ENCODE peak calls at places on chromosome 5, in seven cellular contexts. F is lower lobe of right lung; E is CD8-positive, alpha-beta T cell; C is AG04449; A is suprapubic skin; T is testis; M is transverse colon. Q is an unnamed sample.

GRCh38 chr5:181223729-181224389 is 778 bp downstream of the TRIM41 start:
- DNase-seq in F (peak; percentile 83), E (no peak), C (no peak), A (no peak), T (peak; percentile 66), M (no peak), Q (no peak)

GRCh38 chr5:159912033-159912800 is 4.1 kb upstream of the ADRA1B start:
- DNase-seq in F (no peak), E (no peak), C (no peak), A (no peak), T (no peak), M (peak; percentile 30), Q (no peak)

GRCh38 chr5:159332800-159333563 is 2.7 kb upstream of the IL12B start:
- DNase-seq in F (no peak), E (no peak), C (no peak), A (no peak), T (no peak), M (no peak), Q (no peak)

GRCh38 chr5:36581070-36581469 is 25.3 kb upstream of the SLC1A3 start:
- DNase-seq in F (no peak), E (no peak), C (no peak), A (no peak), T (no peak), M (no peak), Q (no peak)

GRCh38 chr5:109487753-109488420 is 78.1 kb upstream of the PJA2 start:
- DNase-seq in F (no peak), E (no peak), C (no peak), A (no peak), T (peak; percentile 16), M (no peak), Q (no peak)

GRCh38 chr5:132777209-132778069 is at the start of gene SEPTIN8:
- DNase-seq in F (peak; percentile 59), E (peak; percentile 26), C (no peak), A (no peak), T (peak; percentile 44), M (peak; percentile 59), Q (no peak)

GRCh38 chr5:142246263-142246662 is 78.6 kb downstream of the SPRY4 start:
- DNase-seq in F (no peak), E (no peak), C (peak; percentile 36), A (no peak), T (peak; percentile 76), M (no peak), Q (no peak)

GRCh38 chr5:177094224-177095087 is 7.7 kb downstream of the FGFR4 start:
- DNase-seq in F (peak; percentile 71), E (no peak), C (no peak), A (no peak), T (peak; percentile 86), M (peak; percentile 73), Q (no peak)

GRCh38 chr5:60550311-60550710 is 149.7 kb downstream of the DEPDC1B start:
- DNase-seq in F (no peak), E (no peak), C (no peak), A (no peak), T (no peak), M (no peak), Q (no peak)

GRCh38 chr5:137296213-137296702 is 202.9 kb downstream of the SPOCK1 start:
- DNase-seq in F (no peak), E (no peak), C (no peak), A (no peak), T (no peak), M (no peak), Q (no peak)

GRCh38 chr5:80957031-80957761 is 3.0 kb upstream of the RASGRF2 start:
- DNase-seq in F (no peak), E (no peak), C (no peak), A (no peak), T (no peak), M (no peak), Q (no peak)

GRCh38 chr5:140707812-140708211 is 7.6 kb downstream of the ZMAT2 start:
- DNase-seq in F (no peak), E (no peak), C (no peak), A (no peak), T (no peak), M (no peak), Q (no peak)

GRCh38 chr5:178114325-178115135 is 1.2 kb downstream of the N4BP3 start:
- DNase-seq in F (no peak), E (peak; percentile 67), C (no peak), A (peak; percentile 79), T (peak; percentile 47), M (peak; percentile 45), Q (no peak)

GRCh38 chr5:73973135-73973534 is 347.1 kb downstream of the ARHGEF28 start:
- DNase-seq in F (no peak), E (no peak), C (no peak), A (no peak), T (no peak), M (no peak), Q (no peak)

GRCh38 chr5:146440870-146441495 is 6.2 kb upstream of the TCERG1 start:
- DNase-seq in F (no peak), E (no peak), C (no peak), A (no peak), T (no peak), M (no peak), Q (no peak)

GRCh38 chr5:142364251-142365145 is 39.7 kb upstream of the SPRY4 start:
- DNase-seq in F (no peak), E (no peak), C (no peak), A (no peak), T (no peak), M (peak; percentile 41), Q (no peak)

GRCh38 chr5:93302711-93303110 is 278.3 kb downstream of the NR2F1-AS1 start:
- DNase-seq in F (no peak), E (no peak), C (no peak), A (no peak), T (no peak), M (no peak), Q (no peak)

GRCh38 chr5:103562084-103562452 is 521 bp downstream of the NUDT12 start:
- DNase-seq in F (peak; percentile 32), E (no peak), C (no peak), A (no peak), T (peak; percentile 19), M (peak; percentile 25), Q (no peak)

GRCh38 chr5:125109293-125109692 is 362.9 kb upstream of the ZNF608 start:
- DNase-seq in F (no peak), E (no peak), C (no peak), A (no peak), T (no peak), M (no peak), Q (no peak)

GRCh38 chr5:157159209-157159751 is 6.8 kb downstream of the GARIN3 start:
- DNase-seq in F (no peak), E (peak; percentile 40), C (no peak), A (no peak), T (no peak), M (no peak), Q (no peak)

GRCh38 chr5:8123559-8123958 is 254.6 kb downstream of the MTRR start:
- DNase-seq in F (no peak), E (no peak), C (no peak), A (no peak), T (no peak), M (no peak), Q (no peak)

GRCh38 chr5:134420326-134420725 is 8.6 kb upstream of the CDKN2AIPNL start:
- DNase-seq in F (no peak), E (no peak), C (no peak), A (no peak), T (no peak), M (no peak), Q (no peak)

GRCh38 chr5:121976979-121977378 is 15.2 kb downstream of the SRFBP1 start:
- DNase-seq in F (no peak), E (no peak), C (peak; percentile 7), A (no peak), T (no peak), M (no peak), Q (no peak)

GRCh38 chr5:393846-394275 is 49.1 kb upstream of the EXOC3 start:
- DNase-seq in F (no peak), E (no peak), C (no peak), A (no peak), T (peak; percentile 11), M (no peak), Q (no peak)

GRCh38 chr5:128695791-128696520 is 157.9 kb upstream of the FBN2 start:
- DNase-seq in F (no peak), E (no peak), C (peak; percentile 28), A (no peak), T (no peak), M (no peak), Q (no peak)
- TF ChIP-seq CTCF in F (no peak), E (no peak), C (no peak), A (no peak), T (peak; percentile 8), M (no peak), Q (no peak)

DNA sequence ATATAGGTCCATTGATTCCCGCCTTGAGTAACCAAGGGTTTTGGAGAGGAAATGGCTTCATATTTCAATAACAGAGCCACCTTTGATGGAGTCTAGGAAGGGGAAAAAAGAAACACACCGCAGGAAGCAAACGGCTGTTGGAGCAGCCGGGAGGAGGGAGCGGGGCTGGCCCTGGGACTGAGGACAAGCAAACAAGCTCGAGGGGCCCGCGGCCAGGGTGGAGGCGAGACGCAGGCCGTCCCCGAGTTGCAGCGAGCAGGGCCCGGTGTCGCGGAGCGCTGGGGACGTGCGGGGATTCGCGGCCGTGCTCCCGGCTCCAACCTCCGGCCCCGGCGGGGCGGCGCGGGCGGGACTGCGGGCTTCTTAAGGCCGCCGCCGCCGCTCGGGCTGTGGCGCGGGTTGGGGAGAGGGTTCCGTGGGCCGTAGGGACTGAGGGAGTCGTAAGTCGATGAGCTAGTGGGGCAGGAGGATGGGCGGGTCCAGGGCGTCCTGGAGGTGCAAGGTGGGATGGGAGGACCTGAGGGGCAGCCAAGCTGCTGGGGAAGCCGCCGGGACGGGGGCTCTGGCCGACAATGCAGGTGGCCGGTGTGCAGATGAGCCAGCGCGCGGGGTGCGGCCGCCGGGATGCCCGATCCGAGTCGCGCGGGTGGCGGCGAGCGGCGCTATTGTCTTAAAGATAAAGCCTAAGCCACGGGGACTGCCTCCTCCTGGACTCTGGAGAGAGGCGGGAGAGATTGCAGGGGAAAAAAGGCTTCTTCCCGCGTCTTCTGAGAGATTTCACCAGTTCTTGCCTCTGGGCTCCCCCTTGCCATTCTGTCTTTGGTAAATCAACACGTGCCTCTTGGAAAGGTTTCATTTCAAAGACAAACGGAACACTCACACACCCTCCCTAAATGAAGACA is 1.5 kb upstream of the HAPLN1 start:
- DNase-seq in F (peak; percentile 59), E (no peak), C (peak; percentile 24), A (peak; percentile 80), T (peak; percentile 70), M (peak; percentile 83), Q (no peak)
- TF ChIP-seq CTCF in F (peak; percentile 37), E (no peak), C (peak; percentile 79), A (no peak), T (no peak), M (no peak), Q (no peak)

DNA sequence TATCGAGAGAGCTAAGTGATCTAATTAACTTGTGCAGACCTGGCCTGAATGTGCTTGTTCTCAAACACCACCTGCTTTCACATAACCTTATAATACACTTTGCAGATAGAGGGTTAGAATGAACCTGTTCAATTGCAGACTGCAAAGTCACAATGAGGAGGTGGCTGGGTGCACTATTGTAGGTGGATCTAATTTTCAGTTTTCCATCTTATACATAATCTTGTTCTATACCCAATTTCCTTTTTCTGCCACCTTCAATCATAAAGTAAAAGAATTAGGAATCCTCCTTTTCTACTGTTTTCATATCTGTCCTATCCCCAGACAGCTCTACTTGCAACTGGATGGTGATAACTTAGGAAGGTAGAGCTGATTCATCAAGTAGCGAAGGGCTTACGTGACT is 68.8 kb upstream of the APC start:
- DNase-seq in F (no peak), E (no peak), C (no peak), A (no peak), T (no peak), M (no peak), Q (no peak)
- TF ChIP-seq CTCF in F (no peak), E (no peak), C (no peak), A (no peak), T (no peak), M (no peak), Q (no peak)

GRCh38 chr5:99386406-99387075 is 457.7 kb upstream of the CHD1 start:
- DNase-seq in F (no peak), E (no peak), C (no peak), A (no peak), T (no peak), M (no peak), Q (no peak)
- TF ChIP-seq CTCF in F (no peak), E (no peak), C (no peak), A (no peak), T (no peak), M (no peak), Q (no peak)